ENCODE peak calls at places on chromosome 12, in nine cellular contexts. One of them, this sample, is unnamed.

GRCh38 chr12:124914392-124915248 is at the start of gene UBC:
- DNase-seq in AG09309: peak
- DNase-seq in dorsolateral prefrontal cortex: peak
- DNase-seq in lower leg skin: peak
- DNase-seq in fibroblast of lung: peak
- DNase-seq in choroid plexus epithelial cell: peak
- DNase-seq in astrocyte of the spinal cord: peak
- DNase-seq in brain microvascular endothelial cell: peak
- DNase-seq in CD4-positive, alpha-beta T cell: peak
- DNase-seq in this sample: peak

GRCh38 chr12:124699878-124700277 is 132.5 kb upstream of the NCOR2 start:
- DNase-seq in AG09309: no peak
- DNase-seq in dorsolateral prefrontal cortex: no peak
- DNase-seq in lower leg skin: no peak
- DNase-seq in fibroblast of lung: no peak
- DNase-seq in choroid plexus epithelial cell: no peak
- DNase-seq in astrocyte of the spinal cord: no peak
- DNase-seq in brain microvascular endothelial cell: no peak
- DNase-seq in CD4-positive, alpha-beta T cell: no peak
- DNase-seq in this sample: no peak

GRCh38 chr12:124491856-124492420 is 75.5 kb downstream of the NCOR2 start:
- DNase-seq in AG09309: no peak
- DNase-seq in dorsolateral prefrontal cortex: no peak
- DNase-seq in lower leg skin: no peak
- DNase-seq in fibroblast of lung: no peak
- DNase-seq in choroid plexus epithelial cell: no peak
- DNase-seq in astrocyte of the spinal cord: no peak
- DNase-seq in brain microvascular endothelial cell: no peak
- DNase-seq in CD4-positive, alpha-beta T cell: no peak
- DNase-seq in this sample: no peak

GRCh38 chr12:119312904-119313303 is 21.6 kb upstream of the CCDC60 start:
- DNase-seq in AG09309: no peak
- DNase-seq in dorsolateral prefrontal cortex: no peak
- DNase-seq in lower leg skin: no peak
- DNase-seq in fibroblast of lung: no peak
- DNase-seq in choroid plexus epithelial cell: no peak
- DNase-seq in astrocyte of the spinal cord: no peak
- DNase-seq in brain microvascular endothelial cell: no peak
- DNase-seq in CD4-positive, alpha-beta T cell: no peak
- DNase-seq in this sample: no peak

GRCh38 chr12:113407931-113408585 is 4.4 kb upstream of the SDS start:
- DNase-seq in AG09309: peak
- DNase-seq in dorsolateral prefrontal cortex: no peak
- DNase-seq in lower leg skin: no peak
- DNase-seq in fibroblast of lung: peak
- DNase-seq in choroid plexus epithelial cell: peak
- DNase-seq in astrocyte of the spinal cord: peak
- DNase-seq in brain microvascular endothelial cell: peak
- DNase-seq in CD4-positive, alpha-beta T cell: no peak
- DNase-seq in this sample: no peak

GRCh38 chr12:123076604-123077297 is 74.1 kb downstream of the PITPNM2 start:
- DNase-seq in AG09309: no peak
- DNase-seq in dorsolateral prefrontal cortex: no peak
- DNase-seq in lower leg skin: no peak
- DNase-seq in fibroblast of lung: no peak
- DNase-seq in choroid plexus epithelial cell: peak
- DNase-seq in astrocyte of the spinal cord: no peak
- DNase-seq in brain microvascular endothelial cell: peak
- DNase-seq in CD4-positive, alpha-beta T cell: peak
- DNase-seq in this sample: no peak

GRCh38 chr12:21656931-21657335 is 709 bp downstream of the LDHB start:
- DNase-seq in AG09309: no peak
- DNase-seq in dorsolateral prefrontal cortex: peak
- DNase-seq in lower leg skin: peak
- DNase-seq in fibroblast of lung: peak
- DNase-seq in choroid plexus epithelial cell: peak
- DNase-seq in astrocyte of the spinal cord: peak
- DNase-seq in brain microvascular endothelial cell: peak
- DNase-seq in CD4-positive, alpha-beta T cell: peak
- DNase-seq in this sample: no peak

GRCh38 chr12:106189341-106189740 is 50.6 kb upstream of the NUAK1 start:
- DNase-seq in AG09309: no peak
- DNase-seq in dorsolateral prefrontal cortex: no peak
- DNase-seq in lower leg skin: no peak
- DNase-seq in fibroblast of lung: no peak
- DNase-seq in choroid plexus epithelial cell: no peak
- DNase-seq in astrocyte of the spinal cord: no peak
- DNase-seq in brain microvascular endothelial cell: no peak
- DNase-seq in CD4-positive, alpha-beta T cell: no peak
- DNase-seq in this sample: no peak

GRCh38 chr12:131753041-131753440 is 42.2 kb downstream of the SFSWAP start:
- DNase-seq in AG09309: no peak
- DNase-seq in dorsolateral prefrontal cortex: no peak
- DNase-seq in lower leg skin: peak
- DNase-seq in fibroblast of lung: no peak
- DNase-seq in choroid plexus epithelial cell: no peak
- DNase-seq in astrocyte of the spinal cord: no peak
- DNase-seq in brain microvascular endothelial cell: no peak
- DNase-seq in CD4-positive, alpha-beta T cell: no peak
- DNase-seq in this sample: no peak

GRCh38 chr12:112126000-112126431 is 656 bp downstream of the TRAFD1 start:
- DNase-seq in AG09309: no peak
- DNase-seq in dorsolateral prefrontal cortex: no peak
- DNase-seq in lower leg skin: no peak
- DNase-seq in fibroblast of lung: no peak
- DNase-seq in choroid plexus epithelial cell: no peak
- DNase-seq in astrocyte of the spinal cord: peak
- DNase-seq in brain microvascular endothelial cell: no peak
- DNase-seq in CD4-positive, alpha-beta T cell: no peak
- DNase-seq in this sample: no peak

GRCh38 chr12:75488553-75488952 is 8.0 kb downstream of the GLIPR1 start:
- DNase-seq in AG09309: no peak
- DNase-seq in dorsolateral prefrontal cortex: no peak
- DNase-seq in lower leg skin: no peak
- DNase-seq in fibroblast of lung: peak
- DNase-seq in choroid plexus epithelial cell: peak
- DNase-seq in astrocyte of the spinal cord: peak
- DNase-seq in brain microvascular endothelial cell: peak
- DNase-seq in CD4-positive, alpha-beta T cell: no peak
- DNase-seq in this sample: no peak

GRCh38 chr12:120453060-120453761 is 7.0 kb downstream of the GATC start:
- DNase-seq in AG09309: no peak
- DNase-seq in dorsolateral prefrontal cortex: no peak
- DNase-seq in lower leg skin: no peak
- DNase-seq in fibroblast of lung: no peak
- DNase-seq in choroid plexus epithelial cell: no peak
- DNase-seq in astrocyte of the spinal cord: no peak
- DNase-seq in brain microvascular endothelial cell: no peak
- DNase-seq in CD4-positive, alpha-beta T cell: no peak
- DNase-seq in this sample: no peak

GRCh38 chr12:107503129-107503850 is 182.3 kb upstream of the PWP1 start:
- DNase-seq in AG09309: no peak
- DNase-seq in dorsolateral prefrontal cortex: no peak
- DNase-seq in lower leg skin: peak
- DNase-seq in fibroblast of lung: no peak
- DNase-seq in choroid plexus epithelial cell: no peak
- DNase-seq in astrocyte of the spinal cord: no peak
- DNase-seq in brain microvascular endothelial cell: no peak
- DNase-seq in CD4-positive, alpha-beta T cell: no peak
- DNase-seq in this sample: no peak

GRCh38 chr12:11513288-11513687 is 117.9 kb upstream of the PRB2 start:
- DNase-seq in AG09309: no peak
- DNase-seq in dorsolateral prefrontal cortex: no peak
- DNase-seq in lower leg skin: peak
- DNase-seq in fibroblast of lung: no peak
- DNase-seq in choroid plexus epithelial cell: peak
- DNase-seq in astrocyte of the spinal cord: no peak
- DNase-seq in brain microvascular endothelial cell: peak
- DNase-seq in CD4-positive, alpha-beta T cell: no peak
- DNase-seq in this sample: no peak

GRCh38 chr12:110657747-110658146 is 31.2 kb downstream of the HVCN1 start:
- DNase-seq in AG09309: no peak
- DNase-seq in dorsolateral prefrontal cortex: no peak
- DNase-seq in lower leg skin: no peak
- DNase-seq in fibroblast of lung: no peak
- DNase-seq in choroid plexus epithelial cell: no peak
- DNase-seq in astrocyte of the spinal cord: no peak
- DNase-seq in brain microvascular endothelial cell: no peak
- DNase-seq in CD4-positive, alpha-beta T cell: no peak
- DNase-seq in this sample: no peak

GRCh38 chr12:6872073-6873048 is 742 bp downstream of the SPSB2 start:
- DNase-seq in AG09309: no peak
- DNase-seq in dorsolateral prefrontal cortex: peak
- DNase-seq in lower leg skin: peak
- DNase-seq in fibroblast of lung: peak
- DNase-seq in choroid plexus epithelial cell: peak
- DNase-seq in astrocyte of the spinal cord: peak
- DNase-seq in brain microvascular endothelial cell: peak
- DNase-seq in CD4-positive, alpha-beta T cell: peak
- DNase-seq in this sample: peak

GRCh38 chr12:6691473-6691872 is 2.3 kb upstream of the ZNF384 start:
- DNase-seq in AG09309: peak
- DNase-seq in dorsolateral prefrontal cortex: no peak
- DNase-seq in lower leg skin: no peak
- DNase-seq in fibroblast of lung: no peak
- DNase-seq in choroid plexus epithelial cell: peak
- DNase-seq in astrocyte of the spinal cord: peak
- DNase-seq in brain microvascular endothelial cell: peak
- DNase-seq in CD4-positive, alpha-beta T cell: no peak
- DNase-seq in this sample: no peak

GRCh38 chr12:7017870-7018349 is 366 bp downstream of the LPCAT3 start:
- DNase-seq in AG09309: no peak
- DNase-seq in dorsolateral prefrontal cortex: no peak
- DNase-seq in lower leg skin: no peak
- DNase-seq in fibroblast of lung: no peak
- DNase-seq in choroid plexus epithelial cell: no peak
- DNase-seq in astrocyte of the spinal cord: no peak
- DNase-seq in brain microvascular endothelial cell: peak
- DNase-seq in CD4-positive, alpha-beta T cell: no peak
- DNase-seq in this sample: peak

GRCh38 chr12:52445876-52446275 is 6.1 kb downstream of the KRT6B start:
- DNase-seq in AG09309: no peak
- DNase-seq in dorsolateral prefrontal cortex: no peak
- DNase-seq in lower leg skin: peak
- DNase-seq in fibroblast of lung: no peak
- DNase-seq in choroid plexus epithelial cell: no peak
- DNase-seq in astrocyte of the spinal cord: no peak
- DNase-seq in brain microvascular endothelial cell: no peak
- DNase-seq in CD4-positive, alpha-beta T cell: no peak
- DNase-seq in this sample: no peak

GRCh38 chr12:54159140-54159539 is 29.6 kb downstream of the SMUG1 start:
- DNase-seq in AG09309: no peak
- DNase-seq in dorsolateral prefrontal cortex: no peak
- DNase-seq in lower leg skin: no peak
- DNase-seq in fibroblast of lung: no peak
- DNase-seq in choroid plexus epithelial cell: peak
- DNase-seq in astrocyte of the spinal cord: no peak
- DNase-seq in brain microvascular endothelial cell: no peak
- DNase-seq in CD4-positive, alpha-beta T cell: no peak
- DNase-seq in this sample: no peak
- TF ChIP-seq CTCF in AG09309: no peak
- TF ChIP-seq CTCF in dorsolateral prefrontal cortex: no peak
- TF ChIP-seq CTCF in lower leg skin: no peak
- TF ChIP-seq CTCF in fibroblast of lung: no peak
- TF ChIP-seq CTCF in choroid plexus epithelial cell: no peak
- TF ChIP-seq CTCF in astrocyte of the spinal cord: no peak
- TF ChIP-seq CTCF in brain microvascular endothelial cell: no peak
- TF ChIP-seq CTCF in CD4-positive, alpha-beta T cell: no peak
- TF ChIP-seq CTCF in this sample: no peak

GRCh38 chr12:10501031-10501430 is 4.7 kb upstream of the EIF2S3B start:
- DNase-seq in AG09309: peak
- DNase-seq in dorsolateral prefrontal cortex: no peak
- DNase-seq in lower leg skin: no peak
- DNase-seq in fibroblast of lung: peak
- DNase-seq in choroid plexus epithelial cell: peak
- DNase-seq in astrocyte of the spinal cord: peak
- DNase-seq in brain microvascular endothelial cell: no peak
- DNase-seq in CD4-positive, alpha-beta T cell: no peak
- DNase-seq in this sample: no peak
- TF ChIP-seq CTCF in AG09309: peak
- TF ChIP-seq CTCF in dorsolateral prefrontal cortex: peak
- TF ChIP-seq CTCF in lower leg skin: no peak
- TF ChIP-seq CTCF in fibroblast of lung: peak
- TF ChIP-seq CTCF in choroid plexus epithelial cell: peak
- TF ChIP-seq CTCF in astrocyte of the spinal cord: peak
- TF ChIP-seq CTCF in brain microvascular endothelial cell: peak
- TF ChIP-seq CTCF in CD4-positive, alpha-beta T cell: no peak
- TF ChIP-seq CTCF in this sample: peak

GRCh38 chr12:108571604-108572165 is 9.3 kb downstream of the ISCU start:
- DNase-seq in AG09309: no peak
- DNase-seq in dorsolateral prefrontal cortex: no peak
- DNase-seq in lower leg skin: peak
- DNase-seq in fibroblast of lung: no peak
- DNase-seq in choroid plexus epithelial cell: no peak
- DNase-seq in astrocyte of the spinal cord: no peak
- DNase-seq in brain microvascular endothelial cell: no peak
- DNase-seq in CD4-positive, alpha-beta T cell: no peak
- DNase-seq in this sample: no peak

GRCh38 chr12:108573310-108573709 is 10.9 kb downstream of the ISCU start:
- DNase-seq in AG09309: no peak
- DNase-seq in dorsolateral prefrontal cortex: peak
- DNase-seq in lower leg skin: no peak
- DNase-seq in fibroblast of lung: no peak
- DNase-seq in choroid plexus epithelial cell: no peak
- DNase-seq in astrocyte of the spinal cord: no peak
- DNase-seq in brain microvascular endothelial cell: no peak
- DNase-seq in CD4-positive, alpha-beta T cell: no peak
- DNase-seq in this sample: no peak

GRCh38 chr12:108568653-108569154 is 6.3 kb downstream of the ISCU start:
- DNase-seq in AG09309: no peak
- DNase-seq in dorsolateral prefrontal cortex: peak
- DNase-seq in lower leg skin: peak
- DNase-seq in fibroblast of lung: no peak
- DNase-seq in choroid plexus epithelial cell: peak
- DNase-seq in astrocyte of the spinal cord: no peak
- DNase-seq in brain microvascular endothelial cell: no peak
- DNase-seq in CD4-positive, alpha-beta T cell: peak
- DNase-seq in this sample: no peak

GRCh38 chr12:108572166-108572790 is 9.9 kb downstream of the ISCU start:
- DNase-seq in AG09309: no peak
- DNase-seq in dorsolateral prefrontal cortex: peak
- DNase-seq in lower leg skin: peak
- DNase-seq in fibroblast of lung: no peak
- DNase-seq in choroid plexus epithelial cell: no peak
- DNase-seq in astrocyte of the spinal cord: no peak
- DNase-seq in brain microvascular endothelial cell: no peak
- DNase-seq in CD4-positive, alpha-beta T cell: no peak
- DNase-seq in this sample: no peak

GRCh38 chr12:108570743-108571603 is 8.6 kb downstream of the ISCU start:
- DNase-seq in AG09309: no peak
- DNase-seq in dorsolateral prefrontal cortex: peak
- DNase-seq in lower leg skin: peak
- DNase-seq in fibroblast of lung: peak
- DNase-seq in choroid plexus epithelial cell: peak
- DNase-seq in astrocyte of the spinal cord: peak
- DNase-seq in brain microvascular endothelial cell: peak
- DNase-seq in CD4-positive, alpha-beta T cell: no peak
- DNase-seq in this sample: no peak
- TF ChIP-seq CTCF in AG09309: peak
- TF ChIP-seq CTCF in dorsolateral prefrontal cortex: peak
- TF ChIP-seq CTCF in lower leg skin: no peak
- TF ChIP-seq CTCF in fibroblast of lung: peak
- TF ChIP-seq CTCF in choroid plexus epithelial cell: peak
- TF ChIP-seq CTCF in astrocyte of the spinal cord: peak
- TF ChIP-seq CTCF in brain microvascular endothelial cell: peak
- TF ChIP-seq CTCF in CD4-positive, alpha-beta T cell: no peak
- TF ChIP-seq CTCF in this sample: no peak

GRCh38 chr12:68871899-68872298 is 61.1 kb downstream of the CPM start:
- DNase-seq in AG09309: no peak
- DNase-seq in dorsolateral prefrontal cortex: no peak
- DNase-seq in lower leg skin: no peak
- DNase-seq in fibroblast of lung: no peak
- DNase-seq in choroid plexus epithelial cell: peak
- DNase-seq in astrocyte of the spinal cord: peak
- DNase-seq in brain microvascular endothelial cell: peak
- DNase-seq in CD4-positive, alpha-beta T cell: no peak
- DNase-seq in this sample: no peak
- TF ChIP-seq CTCF in AG09309: peak
- TF ChIP-seq CTCF in dorsolateral prefrontal cortex: no peak
- TF ChIP-seq CTCF in lower leg skin: no peak
- TF ChIP-seq CTCF in fibroblast of lung: peak
- TF ChIP-seq CTCF in choroid plexus epithelial cell: peak
- TF ChIP-seq CTCF in astrocyte of the spinal cord: peak
- TF ChIP-seq CTCF in brain microvascular endothelial cell: peak
- TF ChIP-seq CTCF in CD4-positive, alpha-beta T cell: no peak
- TF ChIP-seq CTCF in this sample: peak

This sample was measured in CD14-positive monocyte.